ENCODE peak calls at places on chromosome 16, in four cellular contexts. One of them, this sample, is unnamed.

GRCh38 chr16:66115373-66115772 is 251.1 kb upstream of the CDH5 start:
- DNase-seq in IMR-90: no peak
- DNase-seq in A549: no peak
- DNase-seq in astrocyte: no peak
- DNase-seq in this sample: no peak

GRCh38 chr16:50282955-50283631 is 16.7 kb downstream of the ADCY7 start:
- DNase-seq in IMR-90: no peak
- DNase-seq in A549: no peak
- DNase-seq in astrocyte: no peak
- DNase-seq in this sample: no peak

GRCh38 chr16:22424161-22424937 is 49.9 kb upstream of the CDR2 start:
- DNase-seq in IMR-90: no peak
- DNase-seq in A549: no peak
- DNase-seq in astrocyte: peak
- DNase-seq in this sample: peak

GRCh38 chr16:79204486-79204885 is 396.1 kb downstream of the MAF start:
- DNase-seq in IMR-90: no peak
- DNase-seq in A549: no peak
- DNase-seq in astrocyte: no peak
- DNase-seq in this sample: no peak

GRCh38 chr16:4474192-4474961 is at the start of gene NMRAL1:
- DNase-seq in IMR-90: peak
- DNase-seq in A549: peak
- DNase-seq in astrocyte: peak
- DNase-seq in this sample: peak

GRCh38 chr16:57224651-57225335 is 20.3 kb upstream of the ARL2BP start:
- DNase-seq in IMR-90: no peak
- DNase-seq in A549: no peak
- DNase-seq in astrocyte: no peak
- DNase-seq in this sample: no peak

GRCh38 chr16:50531359-50531758 is 16.8 kb upstream of the NKD1 start:
- DNase-seq in IMR-90: no peak
- DNase-seq in A549: no peak
- DNase-seq in astrocyte: no peak
- DNase-seq in this sample: no peak

GRCh38 chr16:54284319-54284930 is 2.2 kb downstream of the IRX3 start:
- DNase-seq in IMR-90: no peak
- DNase-seq in A549: no peak
- DNase-seq in astrocyte: no peak
- DNase-seq in this sample: no peak

GRCh38 chr16:53789159-53789558 is 85.2 kb downstream of the FTO start:
- DNase-seq in IMR-90: peak
- DNase-seq in A549: no peak
- DNase-seq in astrocyte: peak
- DNase-seq in this sample: peak

GRCh38 chr16:10949424-10949970 is 5.1 kb downstream of the CLEC16A start:
- DNase-seq in IMR-90: no peak
- DNase-seq in A549: no peak
- DNase-seq in astrocyte: peak
- DNase-seq in this sample: peak

GRCh38 chr16:10945065-10945787 is 862 bp downstream of the CLEC16A start:
- DNase-seq in IMR-90: no peak
- DNase-seq in A549: no peak
- DNase-seq in astrocyte: no peak
- DNase-seq in this sample: no peak

GRCh38 chr16:10944249-10945064 is at the start of gene CLEC16A:
- DNase-seq in IMR-90: peak
- DNase-seq in A549: peak
- DNase-seq in astrocyte: peak
- DNase-seq in this sample: peak

GRCh38 chr16:10947211-10947787 is 2.9 kb downstream of the CLEC16A start:
- DNase-seq in IMR-90: no peak
- DNase-seq in A549: no peak
- DNase-seq in astrocyte: no peak
- DNase-seq in this sample: no peak

GRCh38 chr16:10946308-10946707 is 1.9 kb downstream of the CLEC16A start:
- DNase-seq in IMR-90: no peak
- DNase-seq in A549: no peak
- DNase-seq in astrocyte: peak
- DNase-seq in this sample: no peak
- H3K4me3 ChIP-seq in IMR-90: no peak
- H3K4me3 ChIP-seq in A549: no peak
- H3K4me3 ChIP-seq in astrocyte: peak
- H3K4me3 ChIP-seq in this sample: peak

GRCh38 chr16:87806246-87806607 is 40.4 kb upstream of the KLHDC4 start:
- DNase-seq in IMR-90: peak
- DNase-seq in A549: no peak
- DNase-seq in astrocyte: peak
- DNase-seq in this sample: no peak

GRCh38 chr16:87808108-87808507 is 42.3 kb upstream of the KLHDC4 start:
- DNase-seq in IMR-90: no peak
- DNase-seq in A549: no peak
- DNase-seq in astrocyte: no peak
- DNase-seq in this sample: no peak

GRCh38 chr16:87803385-87803784 is 37.6 kb upstream of the KLHDC4 start:
- DNase-seq in IMR-90: no peak
- DNase-seq in A549: no peak
- DNase-seq in astrocyte: no peak
- DNase-seq in this sample: no peak

GRCh38 chr16:87809150-87809902 is 43.5 kb upstream of the KLHDC4 start:
- DNase-seq in IMR-90: peak
- DNase-seq in A549: no peak
- DNase-seq in astrocyte: no peak
- DNase-seq in this sample: no peak

DNA sequence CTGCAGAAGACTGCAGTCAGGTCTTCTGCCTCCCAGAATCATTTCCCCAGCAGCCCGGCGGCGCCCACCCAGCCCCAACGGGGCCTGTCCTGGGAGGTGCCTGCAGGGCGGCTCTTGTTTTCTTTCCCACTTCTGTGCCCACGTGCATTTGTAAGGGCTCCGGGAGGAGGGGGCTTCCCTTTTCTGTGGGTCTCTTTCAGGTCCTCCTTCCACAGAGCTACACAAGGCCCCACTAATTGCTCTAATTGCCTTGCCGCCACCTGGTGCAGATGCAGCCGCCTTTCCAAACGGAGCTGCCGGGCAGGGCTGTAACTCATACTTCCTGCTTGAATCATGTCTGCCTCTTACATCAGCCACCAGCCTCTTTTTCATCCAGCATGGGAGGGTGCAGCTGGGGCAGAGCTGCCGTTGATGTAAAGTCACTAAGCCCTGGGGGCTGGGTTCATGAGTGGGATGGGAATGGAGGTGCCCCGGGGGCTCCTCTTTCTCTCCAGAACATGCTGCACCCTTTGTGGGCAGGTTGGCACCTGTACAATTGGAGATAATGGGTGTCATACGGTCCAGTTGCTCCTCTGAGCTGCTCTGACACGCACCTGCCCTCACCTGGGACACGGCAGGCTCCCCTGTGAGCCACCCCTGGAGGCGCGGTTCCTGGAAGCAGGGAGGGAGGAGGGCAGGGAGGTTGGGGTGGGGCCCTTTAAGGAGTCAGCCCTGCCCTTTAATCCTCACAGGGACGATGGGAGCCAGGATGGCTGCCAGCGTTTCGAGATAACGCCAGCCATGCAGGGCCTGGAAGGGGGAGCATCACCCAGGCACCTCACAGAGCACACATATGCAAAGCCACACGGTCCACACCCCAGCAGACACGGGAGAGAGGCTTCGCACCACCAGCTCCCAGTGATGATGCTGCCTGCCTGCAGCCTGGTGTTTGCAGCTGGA is 41.1 kb upstream of the KLHDC4 start:
- DNase-seq in IMR-90: peak
- DNase-seq in A549: peak
- DNase-seq in astrocyte: peak
- DNase-seq in this sample: peak
- H3K4me3 ChIP-seq in IMR-90: no peak
- H3K4me3 ChIP-seq in A549: peak
- H3K4me3 ChIP-seq in astrocyte: peak
- H3K4me3 ChIP-seq in this sample: peak

DNA sequence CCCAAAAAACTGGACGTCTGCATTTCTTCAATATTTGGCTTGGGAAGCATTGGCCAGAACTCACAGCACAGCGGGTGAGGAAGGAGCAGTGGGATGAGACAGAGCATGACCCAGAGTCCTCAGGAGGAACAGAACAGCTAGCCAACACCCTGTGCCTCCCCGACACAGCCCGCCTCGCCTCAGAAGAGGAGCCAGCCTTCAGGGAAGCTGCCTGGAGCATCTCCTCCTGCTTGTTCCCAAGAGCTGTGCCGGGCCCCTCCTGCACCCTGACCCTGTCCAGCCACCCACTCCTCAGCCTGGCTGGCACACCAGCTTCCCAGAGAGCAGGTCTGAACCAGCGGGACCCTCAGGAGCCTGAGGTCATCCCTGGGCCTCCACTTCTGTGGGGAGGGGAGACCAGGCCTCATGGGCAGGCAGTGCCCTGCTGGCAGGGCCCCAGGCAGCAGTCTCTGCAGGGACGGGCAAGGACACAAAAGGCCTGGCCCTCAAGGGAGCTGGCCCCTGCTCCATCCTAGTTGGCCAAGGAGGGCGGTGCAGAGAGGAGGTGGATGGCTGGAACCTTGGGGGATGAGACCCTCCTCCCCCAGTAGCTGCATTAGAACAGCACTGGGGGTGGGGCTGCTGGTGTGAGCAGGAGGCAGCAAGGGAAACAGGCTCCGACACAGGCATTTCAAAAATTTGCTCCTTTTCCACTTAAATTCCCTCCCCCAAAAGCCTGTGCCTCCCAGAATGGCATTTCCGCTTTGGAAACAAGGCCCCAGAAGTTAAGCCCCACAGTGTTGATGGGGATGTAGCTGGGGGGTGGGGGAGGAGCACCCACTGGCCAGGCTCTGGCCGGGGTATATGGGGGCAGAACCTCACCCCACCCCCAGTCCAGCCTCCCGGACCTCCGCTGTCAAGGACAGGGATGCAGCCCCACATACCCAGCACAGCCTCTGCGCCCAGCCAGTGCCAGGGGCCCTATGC is 1.8 kb upstream of the BCAR1 start:
- DNase-seq in IMR-90: peak
- DNase-seq in A549: no peak
- DNase-seq in astrocyte: peak
- DNase-seq in this sample: peak
- H3K4me3 ChIP-seq in IMR-90: no peak
- H3K4me3 ChIP-seq in A549: no peak
- H3K4me3 ChIP-seq in astrocyte: peak
- H3K4me3 ChIP-seq in this sample: peak

GRCh38 chr16:83898463-83899271 is at the start of gene MLYCD:
- DNase-seq in IMR-90: peak
- DNase-seq in A549: peak
- DNase-seq in astrocyte: peak
- DNase-seq in this sample: peak

GRCh38 chr16:83901101-83901500 is 2.2 kb downstream of the MLYCD start:
- DNase-seq in IMR-90: no peak
- DNase-seq in A549: no peak
- DNase-seq in astrocyte: peak
- DNase-seq in this sample: no peak

GRCh38 chr16:83899272-83899897 is 470 bp downstream of the MLYCD start:
- DNase-seq in IMR-90: peak
- DNase-seq in A549: peak
- DNase-seq in astrocyte: peak
- DNase-seq in this sample: peak

GRCh38 chr16:83899978-83900377 is 1.1 kb downstream of the MLYCD start:
- DNase-seq in IMR-90: no peak
- DNase-seq in A549: no peak
- DNase-seq in astrocyte: no peak
- DNase-seq in this sample: no peak

GRCh38 chr16:83900611-83901010 is 1.7 kb downstream of the MLYCD start:
- DNase-seq in IMR-90: no peak
- DNase-seq in A549: no peak
- DNase-seq in astrocyte: peak
- DNase-seq in this sample: no peak
- H3K4me3 ChIP-seq in IMR-90: no peak
- H3K4me3 ChIP-seq in A549: no peak
- H3K4me3 ChIP-seq in astrocyte: no peak
- H3K4me3 ChIP-seq in this sample: no peak

GRCh38 chr16:47729701-47730100 is 268.6 kb downstream of the PHKB start:
- DNase-seq in IMR-90: no peak
- DNase-seq in A549: no peak
- DNase-seq in astrocyte: no peak
- DNase-seq in this sample: no peak

GRCh38 chr16:47732806-47733150 is 271.6 kb downstream of the PHKB start:
- DNase-seq in IMR-90: peak
- DNase-seq in A549: peak
- DNase-seq in astrocyte: peak
- DNase-seq in this sample: peak

GRCh38 chr16:47734987-47735594 is 274.0 kb downstream of the PHKB start:
- DNase-seq in IMR-90: no peak
- DNase-seq in A549: no peak
- DNase-seq in astrocyte: no peak
- DNase-seq in this sample: peak

GRCh38 chr16:47731252-47731651 is 270.1 kb downstream of the PHKB start:
- DNase-seq in IMR-90: peak
- DNase-seq in A549: no peak
- DNase-seq in astrocyte: peak
- DNase-seq in this sample: peak

GRCh38 chr16:47732122-47732805 is 271.1 kb downstream of the PHKB start:
- DNase-seq in IMR-90: peak
- DNase-seq in A549: peak
- DNase-seq in astrocyte: peak
- DNase-seq in this sample: peak
- H3K4me3 ChIP-seq in IMR-90: no peak
- H3K4me3 ChIP-seq in A549: no peak
- H3K4me3 ChIP-seq in astrocyte: peak
- H3K4me3 ChIP-seq in this sample: no peak

DNA sequence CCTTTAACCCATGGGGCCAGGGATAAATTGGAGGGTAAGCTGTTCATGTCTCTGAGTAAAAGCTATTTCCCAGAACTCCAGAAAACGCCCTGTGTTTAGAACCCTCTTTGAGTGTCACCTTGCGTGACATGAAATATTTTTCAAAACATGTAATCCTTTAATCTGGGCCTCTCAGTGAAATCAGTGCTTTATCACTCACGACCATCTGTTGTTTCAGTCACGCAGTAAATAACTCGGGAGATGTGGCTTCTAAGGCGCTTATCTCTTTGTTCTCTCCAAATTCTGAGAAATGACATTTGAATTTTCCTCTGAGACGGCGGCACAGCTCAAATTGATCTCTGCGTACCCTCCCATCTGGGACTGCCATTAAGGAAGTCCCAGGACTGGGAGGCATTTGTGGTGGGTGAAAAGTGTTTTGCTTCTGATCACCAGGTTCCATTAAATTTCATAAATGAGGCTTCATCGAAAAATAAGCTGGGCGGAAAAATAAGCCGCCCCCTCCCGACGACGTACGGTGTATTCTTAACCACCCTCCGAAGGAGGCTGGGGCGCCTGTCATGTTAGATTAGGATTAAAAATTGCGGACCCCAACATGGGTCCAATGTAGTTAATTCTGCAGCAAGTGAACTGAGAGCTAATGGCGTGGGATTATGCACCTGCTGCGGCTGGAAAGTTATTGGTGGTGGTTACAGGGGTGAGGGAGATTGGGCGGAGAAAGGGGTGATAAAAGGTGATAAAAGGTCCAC is 12.7 kb downstream of the WFDC1 start:
- DNase-seq in IMR-90: no peak
- DNase-seq in A549: no peak
- DNase-seq in astrocyte: no peak
- DNase-seq in this sample: no peak
- H3K4me3 ChIP-seq in IMR-90: no peak
- H3K4me3 ChIP-seq in A549: no peak
- H3K4me3 ChIP-seq in astrocyte: no peak
- H3K4me3 ChIP-seq in this sample: no peak

GRCh38 chr16:89201467-89202377 is 1.4 kb upstream of the SLC22A31 start:
- DNase-seq in IMR-90: peak
- DNase-seq in A549: peak
- DNase-seq in astrocyte: no peak
- DNase-seq in this sample: peak
- H3K4me3 ChIP-seq in IMR-90: peak
- H3K4me3 ChIP-seq in A549: peak
- H3K4me3 ChIP-seq in astrocyte: no peak
- H3K4me3 ChIP-seq in this sample: peak

This sample was measured in fibroblast of the aortic adventitia.